ENCODE peak calls at places on chromosomes 11 and 22, in seven cellular contexts. H, Y, F, A, N, B and L are unnamed samples.

GRCh38 chr11:65558002-65558784 is at the start of gene LTBP3:
- DNase-seq in H (peak), Y (peak), F (peak), A (peak), N (peak), B (peak), L (no peak)

GRCh38 chr11:68213135-68213515 is at the start of gene KMT5B:
- DNase-seq in H (peak), Y (peak), F (peak), A (peak), N (peak), B (peak), L (peak)

GRCh38 chr11:2718817-2719438 is 19.1 kb upstream of the KCNQ1OT1 start:
- DNase-seq in H (no peak), Y (no peak), F (no peak), A (no peak), N (no peak), B (no peak), L (no peak)

GRCh38 chr11:125923012-125923579 is 18.8 kb downstream of the DDX25 start:
- DNase-seq in H (peak), Y (peak), F (peak), A (peak), N (peak), B (peak), L (peak)

GRCh38 chr11:123707606-123708205 is 33.8 kb downstream of the ZNF202 start:
- DNase-seq in H (peak), Y (peak), F (peak), A (peak), N (peak), B (peak), L (peak)

GRCh38 chr11:64356498-64357411 is 2.2 kb upstream of the RPS6KA4 start:
- DNase-seq in H (peak), Y (no peak), F (peak), A (peak), N (peak), B (peak), L (no peak)

GRCh38 chr11:393219-394033 is 583 bp upstream of the PKP3 start:
- DNase-seq in H (no peak), Y (peak), F (peak), A (no peak), N (peak), B (peak), L (peak)

GRCh38 chr11:119222891-119223290 is 16.8 kb downstream of the CBL start:
- DNase-seq in H (no peak), Y (no peak), F (no peak), A (no peak), N (no peak), B (no peak), L (no peak)

GRCh38 chr11:46347637-46348311 is 511 bp downstream of the DGKZ start:
- DNase-seq in H (peak), Y (peak), F (no peak), A (no peak), N (no peak), B (no peak), L (no peak)

GRCh38 chr11:107819361-107820014 is 39.1 kb downstream of the SLC35F2 start:
- DNase-seq in H (no peak), Y (no peak), F (peak), A (no peak), N (peak), B (no peak), L (no peak)

GRCh38 chr11:118003021-118003423 is 16.8 kb downstream of the IL10RA start:
- DNase-seq in H (no peak), Y (no peak), F (no peak), A (no peak), N (no peak), B (no peak), L (no peak)

GRCh38 chr22:27804683-27805297 is 3.2 kb upstream of the MN1 start:
- DNase-seq in H (peak), Y (peak), F (peak), A (peak), N (peak), B (peak), L (peak)

GRCh38 chr11:134207538-134208239 is 16.1 kb downstream of the NCAPD3 start:
- DNase-seq in H (peak), Y (peak), F (no peak), A (peak), N (peak), B (peak), L (no peak)

GRCh38 chr11:62786318-62787004 is 741 bp upstream of the TMEM179B start:
- DNase-seq in H (peak), Y (peak), F (peak), A (peak), N (peak), B (peak), L (no peak)

GRCh38 chr11:116539211-116539610 is 233.6 kb downstream of the BUD13 start:
- DNase-seq in H (no peak), Y (no peak), F (no peak), A (no peak), N (no peak), B (no peak), L (no peak)

GRCh38 chr22:24824915-24825314 is 18.9 kb downstream of the SGSM1 start:
- DNase-seq in H (no peak), Y (no peak), F (no peak), A (no peak), N (no peak), B (no peak), L (no peak)

GRCh38 chr11:113411536-113411935 is 24.0 kb downstream of the ANKK1 start:
- DNase-seq in H (no peak), Y (no peak), F (no peak), A (no peak), N (no peak), B (no peak), L (no peak)

GRCh38 chr22:27405672-27406388 is 395.7 kb downstream of the MN1 start:
- DNase-seq in H (peak), Y (peak), F (peak), A (peak), N (peak), B (peak), L (no peak)

GRCh38 chr22:24060375-24060788 is 49.3 kb downstream of the CABIN1 start:
- DNase-seq in H (no peak), Y (no peak), F (peak), A (peak), N (peak), B (peak), L (peak)

GRCh38 chr11:92662580-92662979 is 306.9 kb upstream of the MTNR1B start:
- DNase-seq in H (no peak), Y (no peak), F (no peak), A (no peak), N (no peak), B (no peak), L (no peak)
- TF ChIP-seq CTCF in H (no peak), Y (no peak), F (no peak), A (no peak), N (no peak), B (no peak), L (no peak)

GRCh38 chr22:48855013-48855412 is 972.7 kb downstream of the BRD1 start:
- DNase-seq in H (no peak), Y (no peak), F (no peak), A (no peak), N (no peak), B (no peak), L (no peak)

GRCh38 chr22:48856308-48856615 is 971.4 kb downstream of the BRD1 start:
- DNase-seq in H (no peak), Y (no peak), F (no peak), A (no peak), N (no peak), B (no peak), L (no peak)

GRCh38 chr22:48853627-48854240 is 973.9 kb downstream of the BRD1 start:
- DNase-seq in H (peak), Y (no peak), F (no peak), A (no peak), N (no peak), B (no peak), L (no peak)

GRCh38 chr22:48857202-48857805 is 970.4 kb downstream of the BRD1 start:
- DNase-seq in H (no peak), Y (no peak), F (no peak), A (no peak), N (no peak), B (no peak), L (no peak)

DNA sequence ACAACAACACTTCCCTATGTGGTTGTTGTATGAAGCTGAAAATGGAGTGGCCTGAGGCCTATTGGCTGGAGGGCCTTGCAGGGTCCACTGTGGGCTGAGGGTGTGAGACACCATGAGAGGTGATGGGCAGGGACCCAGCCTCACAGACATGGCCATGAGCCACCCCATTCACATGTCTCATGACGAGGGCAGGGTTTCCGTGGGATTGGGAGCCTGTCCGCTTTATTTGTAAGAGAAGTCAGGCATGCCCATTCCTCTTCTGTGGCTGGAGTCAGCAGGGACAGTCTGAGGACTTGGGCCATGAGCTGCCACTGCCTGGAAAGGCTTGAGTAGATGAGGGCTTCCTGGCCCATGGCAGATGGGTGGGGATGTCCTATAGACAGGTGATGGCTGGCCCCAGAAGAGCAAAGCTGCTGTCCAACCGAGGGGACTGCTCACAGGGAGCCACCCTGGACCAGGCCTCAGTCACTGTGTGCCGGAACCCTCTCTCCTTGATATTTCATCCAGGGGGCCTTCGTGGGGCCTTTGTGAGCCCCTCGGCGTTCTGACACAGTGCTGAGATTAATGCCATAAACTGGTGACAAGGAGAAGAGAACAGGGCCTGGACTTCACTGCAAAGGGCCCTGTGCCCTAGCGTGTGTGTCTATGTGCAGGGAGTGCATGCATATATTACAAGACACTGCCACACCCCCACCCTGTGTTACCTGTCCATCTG is 971.9 kb downstream of the BRD1 start:
- DNase-seq in H (no peak), Y (no peak), F (no peak), A (no peak), N (no peak), B (no peak), L (no peak)
- H3K4me3 ChIP-seq in H (no peak), Y (no peak), F (no peak), A (no peak), N (no peak), B (no peak), L (no peak)

DNA sequence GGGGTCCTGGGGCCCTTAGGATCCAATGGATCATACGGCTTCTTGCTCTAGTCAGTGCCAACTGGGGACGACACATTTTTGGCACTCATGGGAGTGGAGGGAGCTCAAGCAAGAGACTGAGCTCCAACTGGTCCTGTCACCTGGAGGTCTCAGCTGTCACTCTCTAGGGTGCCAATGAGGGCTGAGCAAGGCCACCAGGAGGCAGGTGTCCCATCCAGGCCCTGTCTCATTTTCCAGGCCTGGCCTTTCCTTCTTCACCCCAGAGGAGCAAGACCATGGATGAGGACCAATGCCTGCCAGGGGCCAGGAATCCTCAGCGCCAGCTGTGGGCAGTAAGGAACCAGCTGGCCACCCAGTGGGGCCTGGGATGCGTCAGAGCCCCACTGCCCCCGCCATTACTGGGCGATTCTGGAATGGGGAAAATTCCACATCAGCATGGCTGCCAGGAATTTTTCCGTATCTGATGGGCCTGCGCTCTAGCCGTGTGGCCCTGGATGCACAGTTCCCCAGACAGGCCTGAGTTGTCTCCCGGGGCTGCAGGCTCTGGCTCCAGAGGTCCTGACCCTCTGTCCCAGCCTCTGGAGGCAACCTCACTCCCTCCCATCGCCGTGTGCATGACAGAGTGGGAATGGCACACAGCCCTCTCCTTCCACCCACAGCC is 676 bp upstream of the GAL3ST1 start:
- DNase-seq in H (peak), Y (peak), F (peak), A (peak), N (peak), B (peak), L (peak)
- TF ChIP-seq CTCF in H (no peak), Y (no peak), F (no peak), A (no peak), N (no peak), B (no peak), L (peak)

DNA sequence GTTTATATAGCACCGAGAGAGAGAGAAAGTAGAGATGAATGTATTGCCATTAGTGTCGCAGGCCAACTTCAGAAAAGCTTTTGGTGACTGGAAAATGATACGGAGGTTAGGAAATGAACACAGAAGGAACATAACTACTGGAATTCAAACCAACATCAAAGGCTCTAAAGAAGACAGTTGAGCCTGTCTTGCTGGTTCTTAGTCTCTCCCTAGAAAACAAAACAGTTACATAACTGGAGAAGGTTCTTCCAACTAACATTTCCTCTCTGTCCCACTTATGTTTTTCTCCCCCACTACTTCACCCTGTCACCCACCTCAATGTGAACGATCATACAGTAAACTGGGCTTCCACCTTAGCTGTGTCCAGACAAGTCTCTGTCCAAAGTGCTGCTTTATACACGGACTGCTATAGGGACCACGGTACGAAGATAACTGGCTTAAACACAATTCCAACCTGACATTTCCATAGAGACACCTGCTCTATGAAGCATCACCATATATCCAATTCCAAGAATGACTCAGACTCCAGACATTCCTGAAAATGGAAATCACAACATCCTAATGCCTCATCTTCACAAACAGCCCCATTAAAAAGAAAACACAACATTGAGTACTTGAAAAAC is 85.2 kb upstream of the ARHGAP32 start:
- DNase-seq in H (no peak), Y (no peak), F (peak), A (no peak), N (peak), B (no peak), L (no peak)
- H3K4me3 ChIP-seq in H (no peak), Y (no peak), F (no peak), A (no peak), N (no peak), B (no peak), L (no peak)

GRCh38 chr22:20431520-20432237 is 5.9 kb downstream of the SCARF2 start:
- DNase-seq in H (no peak), Y (no peak), F (no peak), A (no peak), N (no peak), B (no peak), L (no peak)

GRCh38 chr22:20432244-20432686 is 5.4 kb downstream of the SCARF2 start:
- DNase-seq in H (no peak), Y (no peak), F (no peak), A (no peak), N (no peak), B (no peak), L (no peak)

GRCh38 chr22:20429254-20430100 is 8.1 kb downstream of the SCARF2 start:
- DNase-seq in H (peak), Y (peak), F (no peak), A (peak), N (no peak), B (no peak), L (no peak)

GRCh38 chr22:20430101-20430640 is 7.5 kb downstream of the SCARF2 start:
- DNase-seq in H (no peak), Y (no peak), F (no peak), A (no peak), N (no peak), B (no peak), L (no peak)

DNA sequence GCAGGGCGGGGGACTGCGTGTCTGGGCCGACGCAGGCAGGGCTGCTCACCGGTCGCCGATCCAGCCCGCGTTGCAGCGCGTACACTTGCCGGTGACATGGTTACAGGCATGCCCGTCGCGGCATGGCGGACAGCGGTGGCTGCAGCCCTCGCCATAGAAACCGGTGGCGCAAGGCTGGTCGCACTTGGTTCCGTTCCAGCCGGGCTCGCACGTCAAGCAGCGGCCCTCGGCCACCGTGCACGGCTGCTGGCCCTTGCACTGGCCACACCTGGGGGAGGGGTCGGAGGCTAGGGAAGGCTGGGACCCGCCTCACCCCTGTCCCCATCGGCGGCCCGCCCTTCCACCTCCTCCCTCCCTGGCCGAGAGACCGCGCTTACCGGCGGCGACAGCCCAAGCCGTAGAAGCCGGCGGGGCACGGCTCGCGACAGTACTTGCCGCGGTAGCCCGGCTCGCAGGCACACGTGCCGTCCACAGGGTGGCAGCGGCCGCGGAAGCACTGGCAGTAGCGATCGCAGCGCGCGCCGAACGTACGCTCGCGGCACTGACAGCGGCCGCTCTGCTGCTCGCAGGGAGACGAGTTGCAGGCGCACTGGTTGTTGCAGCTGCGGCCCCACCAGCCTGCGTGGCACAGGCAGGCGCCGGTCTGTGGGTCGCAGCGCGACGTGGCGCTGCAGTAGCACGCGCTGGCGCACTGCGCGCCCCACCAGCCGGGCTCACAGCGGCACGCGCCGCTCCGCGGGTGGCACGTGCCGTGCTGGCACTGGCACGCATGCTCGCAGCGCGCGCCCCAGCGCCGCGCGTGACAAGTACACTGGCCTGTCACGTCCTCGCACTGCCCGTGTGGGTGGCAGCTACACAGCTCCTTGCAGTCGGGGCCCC is 6.7 kb downstream of the SCARF2 start:
- DNase-seq in H (peak), Y (peak), F (no peak), A (peak), N (no peak), B (peak), L (no peak)
- TF ChIP-seq CTCF in H (peak), Y (peak), F (peak), A (no peak), N (no peak), B (peak), L (peak)

DNA sequence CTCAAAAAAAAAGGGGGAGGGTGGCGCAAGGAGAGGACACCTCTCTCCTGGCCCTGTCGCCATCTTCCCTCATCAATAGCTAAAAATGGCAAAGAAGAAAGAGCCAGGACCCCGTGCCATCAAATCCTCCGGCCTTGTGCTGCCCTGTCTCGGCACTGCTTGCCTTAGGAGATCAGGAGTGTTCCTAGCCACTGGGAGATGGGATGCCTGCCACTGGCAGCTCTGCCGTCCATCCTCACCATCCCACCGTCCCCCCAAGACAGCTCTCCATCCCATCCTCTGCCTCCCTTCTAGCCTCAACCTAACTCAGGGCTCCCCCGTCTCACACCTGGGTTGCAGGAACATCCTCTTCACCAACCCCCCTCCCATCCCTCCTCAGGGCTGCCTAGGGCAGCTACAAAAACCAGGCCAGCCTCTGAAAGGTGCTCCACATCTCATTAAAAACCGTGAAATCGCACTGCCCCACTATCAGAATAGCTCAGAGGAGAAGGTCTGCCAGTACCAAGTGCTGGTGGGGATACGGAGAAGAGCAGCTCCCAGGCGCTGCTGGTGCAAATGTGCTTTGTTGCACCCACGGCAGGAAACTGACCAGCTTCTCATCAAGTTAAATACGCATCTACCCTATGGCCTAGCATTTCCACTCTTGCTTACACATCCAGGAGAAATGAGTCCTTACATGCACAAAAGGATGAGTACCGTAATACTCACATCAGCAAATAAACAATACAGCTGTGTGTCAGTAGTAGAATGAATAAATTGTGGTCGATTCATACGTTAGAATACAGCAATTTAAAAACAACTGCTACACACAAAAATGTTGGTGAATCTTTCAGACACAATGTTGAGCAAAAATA is 31.7 kb upstream of the GCAT start:
- DNase-seq in H (no peak), Y (no peak), F (peak), A (no peak), N (peak), B (peak), L (peak)
- H3K4me3 ChIP-seq in H (no peak), Y (no peak), F (no peak), A (no peak), N (no peak), B (no peak), L (no peak)